ENCODE peak calls at places on chromosomes 4 and X, in six cellular contexts. C is keratinocyte; X is uterus; Z is ovary; E is MM.1S; P is CD4-positive, alpha-beta memory T cell. I is an unnamed sample. For H3K4me1, the result is how much of the 10 kb centered on the place peaks cover.

GRCh38 chr4:179867300-179867878 is 2375.8 kb upstream of the TENM3 start:
- DNase-seq in C (no peak), X (no peak), Z (peak), E (peak), P (no peak), I (peak)

GRCh38 chrX:68934922-68935321 is 106.1 kb downstream of the EFNB1 start:
- DNase-seq in C (no peak), X (peak), Z (no peak), E (no peak), P (no peak), I (peak)

GRCh38 chr4:19880205-19880604 is 371.5 kb upstream of the SLIT2 start:
- DNase-seq in C (no peak), X (no peak), Z (no peak), E (no peak), P (no peak), I (no peak)

GRCh38 chr4:151022586-151022985 is 7.5 kb upstream of the LRBA start:
- DNase-seq in C (no peak), X (no peak), Z (no peak), E (no peak), P (no peak), I (no peak)

GRCh38 chr4:76703123-76703490 is 194.8 kb downstream of the SOWAHB start:
- DNase-seq in C (peak), X (no peak), Z (no peak), E (no peak), P (no peak), I (no peak)

GRCh38 chrX:154369453-154370299 is 4.8 kb downstream of the FLNA start:
- DNase-seq in C (peak), X (peak), Z (peak), E (no peak), P (peak), I (peak)

GRCh38 chr4:187550256-187550950 is 445.2 kb upstream of the ZFP42 start:
- DNase-seq in C (peak), X (no peak), Z (no peak), E (no peak), P (no peak), I (no peak)

GRCh38 chrX:48911407-48912182 is at the start of gene SLC35A2:
- DNase-seq in C (no peak), X (peak), Z (peak), E (peak), P (peak), I (peak)

GRCh38 chr4:142705820-142706219 is 140.3 kb downstream of the INPP4B start:
- DNase-seq in C (no peak), X (no peak), Z (no peak), E (no peak), P (no peak), I (no peak)

GRCh38 chr4:104493071-104493831 is 1.4 kb downstream of the CXXC4 start:
- DNase-seq in C (no peak), X (no peak), Z (no peak), E (peak), P (no peak), I (no peak)

GRCh38 chr4:70724463-70724862 is 2.7 kb downstream of the RUFY3 start:
- DNase-seq in C (no peak), X (no peak), Z (no peak), E (no peak), P (no peak), I (no peak)

GRCh38 chr4:56764775-56765174 is 56.7 kb downstream of the SPINK2 start:
- DNase-seq in C (no peak), X (no peak), Z (no peak), E (no peak), P (no peak), I (no peak)

GRCh38 chr4:38950734-38951133 is 81.5 kb downstream of the TMEM156 start:
- DNase-seq in C (no peak), X (no peak), Z (no peak), E (no peak), P (no peak), I (no peak)

GRCh38 chrX:137998619-137999018 is 432.7 kb downstream of the ZIC3 start:
- DNase-seq in C (no peak), X (no peak), Z (no peak), E (no peak), P (no peak), I (no peak)

GRCh38 chr4:82797591-82798081 is 960 bp downstream of the SCD5 start:
- DNase-seq in C (no peak), X (no peak), Z (peak), E (no peak), P (no peak), I (peak)

GRCh38 chr4:44760142-44760898 is 34.0 kb upstream of the GNPDA2 start:
- DNase-seq in C (no peak), X (no peak), Z (no peak), E (peak), P (peak), I (no peak)

DNA sequence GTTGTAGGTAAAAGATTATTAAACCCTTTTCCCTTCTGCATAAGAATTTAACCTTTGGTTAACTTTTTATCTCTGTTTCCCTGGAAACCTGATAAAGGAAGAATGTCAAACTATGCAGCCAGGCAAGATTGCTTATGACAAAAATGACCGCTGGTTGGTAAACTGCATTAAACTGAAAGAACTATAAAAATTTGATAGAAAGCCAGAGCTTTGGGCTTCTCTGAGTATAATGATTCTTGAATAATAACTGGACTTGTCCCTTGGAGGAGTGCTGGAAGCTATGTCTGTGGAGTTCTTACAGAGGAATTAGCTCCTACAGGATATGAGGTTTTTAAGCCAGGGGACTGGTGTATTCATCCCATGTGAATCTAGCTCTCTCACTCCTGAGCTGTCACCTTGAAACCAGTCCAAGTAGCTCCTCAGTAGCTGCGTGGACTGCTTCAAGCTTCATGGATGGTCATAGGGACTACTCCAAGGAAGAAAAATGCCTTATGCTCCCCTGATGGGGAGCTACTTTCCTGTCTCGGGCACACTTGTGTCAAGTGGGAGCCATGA is 52.0 kb downstream of the RASL11B start:
- DNase-seq in C (no peak), X (no peak), Z (peak), E (no peak), P (no peak), I (peak)
- H3K4me3 ChIP-seq in C (no peak), X (no peak), Z (no peak), E (no peak), P (no peak), I (no peak)

GRCh38 chrX:14865201-14865600 is 7.7 kb downstream of the FANCB start:
- DNase-seq in C (no peak), X (no peak), Z (no peak), E (no peak), P (no peak), I (no peak)
- H3K4me1 ChIP-seq in C (under half), X (under half), Z (under half), E (under half), P (under half), I (under half)

GRCh38 chrX:44992775-44993174 is 119.8 kb downstream of the KDM6A start:
- DNase-seq in C (no peak), X (no peak), Z (no peak), E (no peak), P (no peak), I (no peak)

GRCh38 chrX:44996282-44996681 is 123.3 kb downstream of the KDM6A start:
- DNase-seq in C (no peak), X (no peak), Z (no peak), E (no peak), P (no peak), I (no peak)

GRCh38 chrX:44997282-44997813 is 124.4 kb downstream of the KDM6A start:
- DNase-seq in C (no peak), X (no peak), Z (no peak), E (peak), P (no peak), I (no peak)

GRCh38 chrX:45001038-45001437 is 128.1 kb downstream of the KDM6A start:
- DNase-seq in C (no peak), X (no peak), Z (no peak), E (no peak), P (no peak), I (no peak)

DNA sequence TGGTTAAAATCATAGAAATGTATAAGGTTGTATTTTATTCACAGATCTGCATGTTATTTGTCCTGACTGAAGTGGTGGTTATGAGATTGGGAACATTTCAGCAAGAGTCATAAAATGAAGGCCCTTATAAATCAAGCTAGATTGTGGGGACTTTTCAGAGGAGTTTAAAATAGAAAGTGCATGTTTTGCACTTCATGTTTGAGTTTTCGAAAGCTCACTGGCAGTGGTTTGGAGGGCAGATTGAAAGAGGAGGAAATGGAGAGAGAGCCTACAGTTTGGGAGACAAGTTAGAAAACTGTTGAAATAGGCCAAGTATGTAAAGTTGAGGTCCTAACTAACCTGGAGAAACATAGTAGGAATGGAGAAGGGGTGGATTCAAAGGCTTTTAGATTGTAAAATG is 124.9 kb downstream of the KDM6A start:
- DNase-seq in C (no peak), X (no peak), Z (no peak), E (peak), P (no peak), I (no peak)
- H3K4me3 ChIP-seq in C (no peak), X (no peak), Z (no peak), E (peak), P (no peak), I (no peak)

GRCh38 chr4:158819942-158820786 is 51.3 kb downstream of the FNIP2 start:
- DNase-seq in C (no peak), X (no peak), Z (no peak), E (no peak), P (no peak), I (no peak)

GRCh38 chr4:158823461-158823873 is 54.6 kb downstream of the FNIP2 start:
- DNase-seq in C (no peak), X (no peak), Z (no peak), E (no peak), P (no peak), I (no peak)

GRCh38 chr4:158821228-158822009 is 52.6 kb downstream of the FNIP2 start:
- DNase-seq in C (no peak), X (no peak), Z (no peak), E (no peak), P (no peak), I (no peak)

GRCh38 chr4:158824425-158825274 is 55.8 kb downstream of the FNIP2 start:
- DNase-seq in C (no peak), X (no peak), Z (no peak), E (no peak), P (no peak), I (no peak)

GRCh38 chr4:158822348-158822747 is 53.5 kb downstream of the FNIP2 start:
- DNase-seq in C (no peak), X (no peak), Z (no peak), E (no peak), P (no peak), I (no peak)
- H3K4me1 ChIP-seq in C (under half), X (under half), Z (under half), E (half or more), P (under half), I (under half)